ENCODE peak calls at places on chromosome 16, in five cellular contexts. S is tibial artery, G is Peyer's patch, N is heart right ventricle, A is sigmoid colon. Z is an unnamed sample.

GRCh38 chr16:68244903-68245853 is at the start of gene PLA2G15:
- DNase-seq in S (peak; percentile 94), G (peak; percentile 98), N (peak; percentile 99), A (peak; percentile 98), Z (peak; percentile 87)

GRCh38 chr16:66167564-66168291 is 198.8 kb upstream of the CDH5 start:
- DNase-seq in S (no peak), G (no peak), N (no peak), A (no peak), Z (no peak)

GRCh38 chr16:55495616-55496289 is 13.1 kb upstream of the LPCAT2 start:
- DNase-seq in S (no peak), G (no peak), N (no peak), A (no peak), Z (no peak)

GRCh38 chr16:66881560-66881959 is 1.2 kb downstream of the PDP2 start:
- DNase-seq in S (no peak), G (no peak), N (no peak), A (no peak), Z (no peak)

GRCh38 chr16:54742436-54742835 is 188.2 kb upstream of the IRX5 start:
- DNase-seq in S (no peak), G (no peak), N (no peak), A (no peak), Z (no peak)

GRCh38 chr16:86580063-86580797 is 1.9 kb downstream of the FOXL1 start:
- DNase-seq in S (no peak), G (no peak), N (no peak), A (no peak), Z (no peak)

GRCh38 chr16:12503201-12503600 is 300.5 kb downstream of the CPPED1 start:
- DNase-seq in S (no peak), G (peak; percentile 29), N (no peak), A (peak; percentile 24), Z (no peak)

GRCh38 chr16:50747206-50747956 is 5.5 kb downstream of the CYLD start:
- DNase-seq in S (no peak), G (no peak), N (no peak), A (no peak), Z (no peak)

GRCh38 chr16:72847187-72848044 is 200.5 kb downstream of the ZFHX3 start:
- DNase-seq in S (no peak), G (no peak), N (no peak), A (no peak), Z (no peak)

GRCh38 chr16:84526794-84527485 is 22.5 kb upstream of the MEAK7 start:
- DNase-seq in S (peak; percentile 38), G (no peak), N (peak; percentile 41), A (no peak), Z (no peak)

GRCh38 chr16:83068686-83069085 is 441.9 kb downstream of the CDH13 start:
- DNase-seq in S (no peak), G (no peak), N (no peak), A (no peak), Z (no peak)

GRCh38 chr16:46853713-46854443 is 22.9 kb upstream of the C16orf87 start:
- DNase-seq in S (peak; percentile 51), G (peak; percentile 83), N (peak; percentile 74), A (peak; percentile 83), Z (no peak)

GRCh38 chr16:75644240-75645012 is 3.0 kb downstream of the KARS1 start:
- DNase-seq in S (no peak), G (no peak), N (no peak), A (no peak), Z (no peak)
- H3K36me3 ChIP-seq in S (peaks cover 39% of the 10 kb centered on the region), G (no peaks in the 10 kb centered on the region), N (no peaks in the 10 kb centered on the region), A (peaks cover 20% of the 10 kb centered on the region), Z (peaks cover 25% of the 10 kb centered on the region)

GRCh38 chr16:11135167-11135973 is 120.6 kb downstream of the SOCS1 start:
- DNase-seq in S (peak; percentile 60), G (no peak), N (no peak), A (no peak), Z (no peak)
- H3K4me1 ChIP-seq in S (peaks cover 31% of the 10 kb centered on the region), G (no peaks in the 10 kb centered on the region), N (peaks cover 74% of the 10 kb centered on the region), A (no peaks in the 10 kb centered on the region), Z (peaks cover 33% of the 10 kb centered on the region)

GRCh38 chr16:89146211-89147005 is 25.1 kb upstream of the CDH15 start:
- DNase-seq in S (no peak), G (peak; percentile 22), N (no peak), A (no peak), Z (no peak)

GRCh38 chr16:89150090-89150835 is 21.3 kb upstream of the CDH15 start:
- DNase-seq in S (no peak), G (peak; percentile 37), N (no peak), A (no peak), Z (no peak)

GRCh38 chr16:89150981-89151380 is 20.6 kb upstream of the CDH15 start:
- DNase-seq in S (no peak), G (no peak), N (no peak), A (no peak), Z (no peak)

GRCh38 chr16:89152831-89153700 is 18.5 kb upstream of the CDH15 start:
- DNase-seq in S (no peak), G (no peak), N (peak; percentile 8), A (no peak), Z (no peak)

GRCh38 chr16:89149386-89149785 is 22.2 kb upstream of the CDH15 start:
- DNase-seq in S (no peak), G (peak; percentile 18), N (no peak), A (no peak), Z (no peak)
- H3K36me3 ChIP-seq in S (peaks cover 65% of the 10 kb centered on the region), G (no peaks in the 10 kb centered on the region), N (no peaks in the 10 kb centered on the region), A (peaks cover 38% of the 10 kb centered on the region), Z (peaks cover 13% of the 10 kb centered on the region)

GRCh38 chr16:64870859-64871258 is 251.0 kb downstream of the CDH11 start:
- DNase-seq in S (no peak), G (no peak), N (no peak), A (no peak), Z (no peak)
- H3K4me1 ChIP-seq in S (no peaks in the 10 kb centered on the region), G (no peaks in the 10 kb centered on the region), N (no peaks in the 10 kb centered on the region), A (no peaks in the 10 kb centered on the region), Z (peaks cover 2% of the 10 kb centered on the region)

GRCh38 chr16:56842133-56842532 is 22.9 kb upstream of the SLC12A3 start:
- DNase-seq in S (no peak), G (no peak), N (no peak), A (no peak), Z (no peak)

GRCh38 chr16:56841233-56841632 is 23.8 kb upstream of the SLC12A3 start:
- DNase-seq in S (no peak), G (no peak), N (no peak), A (no peak), Z (no peak)

GRCh38 chr16:56841659-56842058 is 23.3 kb upstream of the SLC12A3 start:
- DNase-seq in S (no peak), G (no peak), N (no peak), A (no peak), Z (no peak)

GRCh38 chr16:56847173-56847948 is 17.6 kb upstream of the SLC12A3 start:
- DNase-seq in S (no peak), G (no peak), N (no peak), A (no peak), Z (no peak)

GRCh38 chr16:56844056-56844455 is 21.0 kb upstream of the SLC12A3 start:
- DNase-seq in S (no peak), G (no peak), N (no peak), A (no peak), Z (no peak)
- H3K36me3 ChIP-seq in S (peaks cover 49% of the 10 kb centered on the region), G (no peaks in the 10 kb centered on the region), N (no peaks in the 10 kb centered on the region), A (peaks cover 6% of the 10 kb centered on the region), Z (peaks cover 15% of the 10 kb centered on the region)

GRCh38 chr16:677306-678190 is 2.1 kb downstream of the RHBDL1 start:
- DNase-seq in S (no peak), G (no peak), N (no peak), A (no peak), Z (no peak)
- H3K4me1 ChIP-seq in S (peaks cover 32% of the 10 kb centered on the region), G (peaks cover 47% of the 10 kb centered on the region), N (peaks cover 41% of the 10 kb centered on the region), A (no peaks in the 10 kb centered on the region), Z (peaks cover 22% of the 10 kb centered on the region)

GRCh38 chr16:27473101-27473900 is 71.3 kb downstream of the IL21R start:
- DNase-seq in S (no peak), G (peak; percentile 41), N (no peak), A (no peak), Z (no peak)
- H3K36me3 ChIP-seq in S (peaks cover 100% of the 10 kb centered on the region), G (peaks cover 6% of the 10 kb centered on the region), N (peaks cover 15% of the 10 kb centered on the region), A (peaks cover 83% of the 10 kb centered on the region), Z (peaks cover 79% of the 10 kb centered on the region)

GRCh38 chr16:52518884-52519283 is 28.1 kb downstream of the TOX3 start:
- DNase-seq in S (no peak), G (no peak), N (no peak), A (no peak), Z (no peak)

GRCh38 chr16:52526830-52527229 is 20.1 kb downstream of the TOX3 start:
- DNase-seq in S (no peak), G (no peak), N (no peak), A (no peak), Z (no peak)

GRCh38 chr16:52526429-52526828 is 20.5 kb downstream of the TOX3 start:
- DNase-seq in S (no peak), G (no peak), N (no peak), A (no peak), Z (no peak)

DNA sequence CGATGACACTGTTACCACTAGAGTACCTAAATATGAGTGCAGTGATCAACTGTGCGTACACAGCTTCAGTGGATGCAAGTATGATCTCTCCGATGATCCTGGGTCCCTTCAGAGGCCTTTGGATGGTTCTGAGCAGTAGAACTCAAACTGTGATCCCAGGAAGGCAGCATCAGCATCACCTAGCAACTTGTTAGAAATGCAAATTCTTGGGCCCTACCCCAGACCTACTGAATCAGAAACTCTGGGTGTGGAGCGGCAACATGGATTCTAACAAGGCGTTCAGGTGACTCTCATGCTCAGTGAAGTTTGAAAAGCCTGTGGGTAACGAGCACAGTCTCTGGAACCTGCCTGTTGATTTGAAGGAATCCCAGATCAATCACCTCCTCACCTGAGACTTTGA is 25.4 kb downstream of the TOX3 start:
- DNase-seq in S (no peak), G (no peak), N (no peak), A (no peak), Z (no peak)
- H3K4me1 ChIP-seq in S (no peaks in the 10 kb centered on the region), G (no peaks in the 10 kb centered on the region), N (no peaks in the 10 kb centered on the region), A (no peaks in the 10 kb centered on the region), Z (no peaks in the 10 kb centered on the region)

DNA sequence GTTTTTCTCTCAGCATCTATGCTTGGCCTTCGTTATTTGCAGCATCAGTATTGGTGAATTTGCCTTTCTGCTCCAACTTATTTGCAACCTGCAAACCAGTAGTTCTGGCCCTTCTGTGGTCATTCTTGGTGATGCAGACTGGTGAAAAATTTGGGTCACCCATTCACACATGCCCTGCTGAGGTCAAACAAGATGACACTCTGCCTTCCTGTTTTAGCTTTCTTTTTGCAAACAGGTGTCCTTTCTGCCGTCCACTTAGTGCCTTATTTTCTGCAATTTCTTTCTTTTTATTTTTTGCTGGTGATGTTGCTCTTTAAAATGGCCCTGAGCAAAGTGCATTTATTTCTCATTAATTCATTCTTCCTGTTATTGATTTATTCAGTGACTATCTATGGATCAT is 31.3 kb downstream of the PLCG2 start:
- DNase-seq in S (no peak), G (no peak), N (no peak), A (no peak), Z (no peak)
- H3K36me3 ChIP-seq in S (no peaks in the 10 kb centered on the region), G (no peaks in the 10 kb centered on the region), N (no peaks in the 10 kb centered on the region), A (no peaks in the 10 kb centered on the region), Z (no peaks in the 10 kb centered on the region)

GRCh38 chr16:31055613-31056012 is 18.4 kb downstream of the ZNF668 start:
- DNase-seq in S (no peak), G (no peak), N (no peak), A (no peak), Z (no peak)
- H3K4me1 ChIP-seq in S (no peaks in the 10 kb centered on the region), G (no peaks in the 10 kb centered on the region), N (no peaks in the 10 kb centered on the region), A (no peaks in the 10 kb centered on the region), Z (no peaks in the 10 kb centered on the region)

Z was measured in thoracic aorta.